ENCODE peak calls at places on chromosome 21, in five cellular contexts. K is OCI-LY7; F is transverse colon; Y is ascending aorta; S is CD4-positive, alpha-beta T cell. I is an unnamed sample. For H3K9me3, the result is how much of the 10 kb centered on the place peaks cover.

GRCh38 chr21:42112857-42113256 is 41.7 kb downstream of the UMODL1 start:
- DNase-seq in S (no peak), Y (no peak), K (no peak), F (no peak), I (peak)

GRCh38 chr21:28769683-28770082 is 223.0 kb downstream of the LTN1 start:
- DNase-seq in S (no peak), Y (no peak), F (no peak), K (no peak), I (no peak)

GRCh38 chr21:41100826-41101550 is 67.0 kb upstream of the BACE2 start:
- DNase-seq in S (no peak), Y (no peak), K (no peak), F (no peak), I (no peak)

GRCh38 chr21:16304189-16304588 is 574.4 kb downstream of the USP25 start:
- DNase-seq in Y (no peak), S (no peak), K (no peak), F (no peak), I (no peak)

GRCh38 chr21:44779417-44780139 is 22.0 kb downstream of the UBE2G2 start:
- DNase-seq in S (no peak), Y (no peak), F (no peak), K (no peak), I (no peak)

GRCh38 chr21:42839271-42840231 is 39.8 kb downstream of the WDR4 start:
- DNase-seq in S (peak), F (no peak), Y (no peak), K (no peak), I (no peak)

GRCh38 chr21:40990366-40990765 is 143.4 kb upstream of the DSCAM start:
- DNase-seq in K (no peak), Y (no peak), S (no peak), F (no peak), I (no peak)

GRCh38 chr21:44684483-44684882 is 2.5 kb upstream of the KRTAP12-1 start:
- DNase-seq in S (no peak), K (no peak), Y (no peak), F (no peak), I (no peak)

GRCh38 chr21:28099296-28099695 is 893.4 kb downstream of the LTN1 start:
- DNase-seq in F (no peak), S (no peak), K (no peak), Y (no peak), I (no peak)

GRCh38 chr21:36321325-36322082 is 1.5 kb downstream of the MORC3 start:
- DNase-seq in S (no peak), K (peak), Y (no peak), F (no peak), I (peak)

GRCh38 chr21:36544545-36544944 is 64.6 kb upstream of the CLDN14 start:
- DNase-seq in F (no peak), S (no peak), Y (no peak), K (no peak), I (no peak)

GRCh38 chr21:14403681-14404318 is 20.9 kb upstream of the HSPA13 start:
- DNase-seq in S (no peak), F (no peak), K (peak), Y (no peak), I (peak)

GRCh38 chr21:34606051-34606450 is 8.9 kb downstream of the RCAN1 start:
- DNase-seq in S (no peak), K (no peak), F (no peak), Y (no peak), I (no peak)

GRCh38 chr21:44547656-44548331 is 3.5 kb downstream of the KRTAP10-2 start:
- DNase-seq in F (no peak), S (no peak), K (peak), Y (no peak), I (no peak)

GRCh38 chr21:36835383-36835795 is 131.1 kb downstream of the HLCS start:
- DNase-seq in S (no peak), K (no peak), F (peak), Y (no peak), I (peak)

GRCh38 chr21:14740692-14741091 is 194.6 kb upstream of the SAMSN1 start:
- DNase-seq in F (no peak), K (no peak), Y (no peak), S (no peak), I (peak)

GRCh38 chr21:40819262-40819661 is 27.7 kb downstream of the DSCAM start:
- DNase-seq in S (no peak), Y (no peak), F (no peak), K (no peak), I (no peak)

GRCh38 chr21:26801524-26801923 is 43.7 kb downstream of the ADAMTS1 start:
- DNase-seq in Y (no peak), S (no peak), F (no peak), K (no peak), I (no peak)

DNA sequence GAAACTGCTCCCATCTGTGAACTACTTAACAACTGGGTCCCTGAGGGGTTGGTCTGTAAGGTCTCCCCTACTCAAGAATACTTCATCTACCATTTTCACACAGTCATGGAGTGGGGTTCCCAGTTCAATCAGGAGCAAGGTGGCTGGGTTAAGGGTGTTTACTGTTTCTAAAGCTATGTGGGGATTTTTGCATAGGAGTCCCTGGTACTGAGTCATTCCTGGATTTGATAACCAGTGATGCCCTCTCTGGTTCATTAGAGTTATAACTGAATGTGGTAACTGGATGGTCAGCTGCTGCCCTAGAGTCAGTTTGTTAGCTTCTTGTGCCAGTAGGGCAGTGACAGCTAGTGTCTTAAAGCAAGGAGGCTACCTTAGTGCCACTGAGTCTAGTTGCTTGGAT is 29.4 kb upstream of the KCNJ15 start:
- DNase-seq in K (no peak), Y (no peak), S (no peak), F (no peak), I (no peak)
- H3K9me3 ChIP-seq in K (under half), Y (under half), S (half or more), F (under half), I (half or more)

GRCh38 chr21:18548249-18548648 is 144.7 kb upstream of the TMPRSS15 start:
- DNase-seq in K (no peak), Y (no peak), S (no peak), F (no peak), I (no peak)
- H3K9me3 ChIP-seq in K (under half), Y (under half), S (under half), F (under half), I (under half)

DNA sequence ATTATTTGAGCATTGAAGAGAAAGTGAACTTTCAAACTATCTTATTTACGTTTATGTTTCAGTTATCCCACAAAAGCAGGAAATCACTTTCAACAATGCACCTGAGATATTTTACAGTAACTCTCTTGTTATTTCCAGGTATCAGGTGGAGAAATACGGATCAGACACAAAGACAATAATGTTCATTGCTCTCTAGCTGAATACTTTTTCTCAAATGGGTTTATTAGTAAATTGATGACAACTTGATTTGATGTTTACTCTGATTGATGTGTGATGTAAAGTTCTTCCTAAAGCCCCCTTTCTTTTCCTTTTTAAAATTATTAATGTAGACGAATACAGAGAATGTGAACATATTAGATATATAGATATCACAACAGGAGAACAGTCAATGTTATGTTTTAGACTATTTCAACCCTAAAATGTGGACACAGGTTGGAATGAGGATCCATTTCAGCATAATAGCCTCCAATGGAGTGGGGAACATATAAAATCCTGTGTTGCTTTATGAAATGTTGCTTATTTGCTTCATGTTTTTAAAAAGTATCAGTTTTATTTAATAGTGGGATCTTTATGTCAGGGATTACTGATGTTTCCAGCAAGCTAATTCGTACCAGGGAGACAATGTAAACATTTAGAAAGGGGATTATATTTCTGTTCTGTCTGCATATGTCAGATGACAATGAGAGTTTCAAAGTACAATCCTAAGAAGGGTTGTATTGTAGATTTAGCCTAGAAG is 1522.3 kb upstream of the TPTE start:
- DNase-seq in F (no peak), K (no peak), Y (no peak), S (no peak), I (peak)
- H3K9me3 ChIP-seq in F (under half), K (half or more), Y (under half), S (under half), I (under half)

GRCh38 chr21:32316363-32317215 is 17.9 kb downstream of the MRAP start:
- DNase-seq in S (no peak), K (no peak), F (no peak), Y (no peak), I (no peak)
- H3K9me3 ChIP-seq in S (under half), K (under half), F (under half), Y (under half), I (under half)

I was measured in PC-3.